ENCODE peak calls at places on chromosome 5, in nine cellular contexts. D is dorsolateral prefrontal cortex, E is globus pallidus, G is Right ventricle myocardium superior, Q is ascending aorta, O is WERI-Rb-1, J is posterior vena cava, S is A549, P is T-helper 1 cell. B is an unnamed sample.
A peak's percentile ranks its signal among the peaks of the same experiment; 100 is the strongest.

GRCh38 chr5:40680741-40681350 is 1.1 kb downstream of the PTGER4 start:
- DNase-seq in D (no peak), E (no peak), G (peak; percentile 48), Q (no peak), O (peak; percentile 37), J (no peak), S (no peak), P (peak; percentile 64), B (peak; percentile 47)

GRCh38 chr5:443239-444151 is 519 bp downstream of the EXOC3 start:
- DNase-seq in D (no peak), E (no peak), G (peak; percentile 42), Q (peak; percentile 60), O (no peak), J (peak; percentile 81), S (peak; percentile 44), P (peak; percentile 53), B (peak; percentile 39)

GRCh38 chr5:54742417-54742889 is 224.9 kb downstream of the SNX18 start:
- DNase-seq in D (no peak), E (no peak), G (no peak), Q (no peak), O (no peak), J (no peak), S (peak; percentile 19), P (no peak), B (no peak)

GRCh38 chr5:153883829-153884228 is 154.9 kb downstream of the FAM114A2 start:
- DNase-seq in D (no peak), E (no peak), G (no peak), Q (no peak), O (no peak), J (no peak), S (no peak), P (no peak), B (no peak)

GRCh38 chr5:180115326-180116076 is 43.9 kb upstream of the RNF130 start:
- DNase-seq in D (no peak), E (no peak), G (peak; percentile 5), Q (peak; percentile 28), O (peak; percentile 74), J (peak; percentile 22), S (no peak), P (no peak), B (no peak)

GRCh38 chr5:132423443-132423898 is 54.0 kb downstream of the SLC22A5 start:
- DNase-seq in D (no peak), E (no peak), G (no peak), Q (no peak), O (no peak), J (no peak), S (no peak), P (no peak), B (no peak)

GRCh38 chr5:146340260-146341081 is 1.8 kb downstream of the POU4F3 start:
- DNase-seq in D (no peak), E (peak; percentile 13), G (peak; percentile 67), Q (peak; percentile 79), O (no peak), J (peak; percentile 88), S (no peak), P (peak; percentile 23), B (no peak)

GRCh38 chr5:123700624-123701023 is 188.6 kb downstream of the CSNK1G3 start:
- DNase-seq in D (no peak), E (no peak), G (no peak), Q (no peak), O (no peak), J (no peak), S (peak; percentile 29), P (no peak), B (no peak)

GRCh38 chr5:84378420-84378819 is 6.3 kb downstream of the EDIL3 start:
- DNase-seq in D (no peak), E (no peak), G (no peak), Q (no peak), O (no peak), J (no peak), S (no peak), P (no peak), B (no peak)

GRCh38 chr5:178940569-178941360 is at the start of gene ZNF454:
- DNase-seq in D (peak; percentile 92), E (peak; percentile 96), G (peak; percentile 95), Q (peak; percentile 91), O (no peak), J (peak; percentile 97), S (no peak), P (no peak), B (no peak)

GRCh38 chr5:77064040-77064439 is 23.0 kb downstream of the ZBED3 start:
- DNase-seq in D (no peak), E (no peak), G (no peak), Q (no peak), O (no peak), J (no peak), S (no peak), P (no peak), B (no peak)

GRCh38 chr5:114402206-114402605 is 40.3 kb downstream of the KCNN2 start:
- DNase-seq in D (no peak), E (no peak), G (no peak), Q (no peak), O (no peak), J (no peak), S (no peak), P (no peak), B (no peak)

GRCh38 chr5:5314166-5314565 is 108.3 kb upstream of the ICE1 start:
- DNase-seq in D (no peak), E (no peak), G (no peak), Q (no peak), O (no peak), J (no peak), S (no peak), P (no peak), B (no peak)

GRCh38 chr5:156799171-156799570 is 50.9 kb upstream of the PPP1R2B start:
- DNase-seq in D (no peak), E (no peak), G (no peak), Q (no peak), O (no peak), J (no peak), S (no peak), P (no peak), B (no peak)

GRCh38 chr5:124544366-124545055 is 201.9 kb downstream of the ZNF608 start:
- DNase-seq in D (no peak), E (no peak), G (no peak), Q (no peak), O (no peak), J (no peak), S (no peak), P (no peak), B (no peak)

GRCh38 chr5:92703991-92704390 is 877.0 kb downstream of the NR2F1-AS1 start:
- DNase-seq in D (no peak), E (no peak), G (no peak), Q (no peak), O (no peak), J (no peak), S (no peak), P (no peak), B (no peak)

GRCh38 chr5:140253985-140254384 is 48.9 kb downstream of the PFDN1 start:
- DNase-seq in D (no peak), E (no peak), G (no peak), Q (no peak), O (no peak), J (no peak), S (no peak), P (no peak), B (no peak)

GRCh38 chr5:53418844-53419243 is 61.6 kb upstream of the FST start:
- DNase-seq in D (no peak), E (no peak), G (no peak), Q (no peak), O (no peak), J (no peak), S (no peak), P (no peak), B (no peak)

GRCh38 chr5:71533614-71534013 is 53.5 kb upstream of the MCCC2 start:
- DNase-seq in D (no peak), E (peak; percentile 2), G (no peak), Q (no peak), O (no peak), J (no peak), S (no peak), P (peak; percentile 66), B (peak; percentile 20)

GRCh38 chr5:1929108-1929991 is 46.6 kb upstream of the IRX4 start:
- DNase-seq in D (no peak), E (no peak), G (no peak), Q (no peak), O (no peak), J (no peak), S (no peak), P (no peak), B (no peak)

GRCh38 chr5:77145666-77146065 is 58.6 kb upstream of the ZBED3 start:
- DNase-seq in D (no peak), E (no peak), G (no peak), Q (no peak), O (no peak), J (no peak), S (no peak), P (peak; percentile 2), B (no peak)

GRCh38 chr5:99949361-99949760 is 585.8 kb upstream of the FAM174A start:
- DNase-seq in D (no peak), E (no peak), G (no peak), Q (no peak), O (no peak), J (no peak), S (no peak), P (no peak), B (no peak)

GRCh38 chr5:127909078-127909477 is 174.5 kb upstream of the SLC12A2 start:
- DNase-seq in D (no peak), E (no peak), G (no peak), Q (no peak), O (peak; percentile 56), J (no peak), S (peak; percentile 39), P (peak; percentile 9), B (no peak)

GRCh38 chr5:31194458-31194808 is 947 bp downstream of the CDH6 start:
- DNase-seq in D (no peak), E (no peak), G (no peak), Q (no peak), O (peak; percentile 11), J (no peak), S (no peak), P (no peak), B (no peak)

GRCh38 chr5:74624009-74624408 is 16.5 kb downstream of the ENC1 start:
- DNase-seq in D (no peak), E (no peak), G (no peak), Q (no peak), O (no peak), J (no peak), S (no peak), P (no peak), B (no peak)

GRCh38 chr5:41415242-41415641 is 95.2 kb downstream of the PLCXD3 start:
- DNase-seq in D (no peak), E (no peak), G (no peak), Q (no peak), O (no peak), J (no peak), S (no peak), P (no peak), B (no peak)

GRCh38 chr5:133404724-133405123 is 207.6 kb downstream of the FSTL4 start:
- DNase-seq in D (no peak), E (no peak), G (no peak), Q (no peak), O (no peak), J (no peak), S (peak; percentile 12), P (no peak), B (no peak)

GRCh38 chr5:135537271-135537670 is 1.5 kb upstream of the NEUROG1 start:
- DNase-seq in D (no peak), E (no peak), G (no peak), Q (peak; percentile 5), O (no peak), J (no peak), S (no peak), P (no peak), B (no peak)

GRCh38 chr5:140840978-140841962 is at the start of gene PCDHA8:
- DNase-seq in D (no peak), E (peak; percentile 51), G (no peak), Q (no peak), O (no peak), J (no peak), S (peak; percentile 20), P (no peak), B (no peak)

GRCh38 chr5:139294372-139295165 is 1.0 kb downstream of the MATR3 start:
- DNase-seq in D (peak; percentile 79), E (peak; percentile 84), G (peak; percentile 83), Q (peak; percentile 83), O (peak; percentile 91), J (peak; percentile 91), S (peak; percentile 52), P (peak; percentile 58), B (peak; percentile 61)

B was measured in effector memory CD8-positive, alpha-beta T cell.